ENCODE peak calls at places on chromosomes 1 and 21, in ten cellular contexts. V, D, C, Z, O, F, R, K, E and A are unnamed samples.

GRCh38 chr1:199877626-199878384 is 149.7 kb upstream of the NR5A2 start:
- DNase-seq in V (no peak), D (no peak), C (no peak), Z (no peak), O (no peak), F (no peak), R (no peak), K (no peak), E (no peak), A (no peak)

GRCh38 chr1:14521602-14522001 is 76.9 kb upstream of the KAZN start:
- DNase-seq in V (no peak), D (no peak), C (no peak), Z (no peak), O (no peak), F (no peak), R (peak; percentile 26), K (no peak), E (peak; percentile 10), A (no peak)

GRCh38 chr1:22074803-22075202 is 22.3 kb downstream of the CDC42 start:
- DNase-seq in V (no peak), D (no peak), C (no peak), Z (no peak), O (no peak), F (no peak), R (no peak), K (no peak), E (no peak), A (no peak)

GRCh38 chr1:168693872-168694238 is 35.2 kb downstream of the DPT start:
- DNase-seq in V (no peak), D (no peak), C (no peak), Z (no peak), O (no peak), F (no peak), R (no peak), K (no peak), E (peak; percentile 53), A (no peak)

GRCh38 chr1:54564312-54565112 is 16.5 kb downstream of the ACOT11 start:
- DNase-seq in V (no peak), D (no peak), C (no peak), Z (no peak), O (no peak), F (peak; percentile 95), R (no peak), K (no peak), E (peak; percentile 89), A (peak; percentile 87)

GRCh38 chr1:153572569-153573015 is 6.9 kb upstream of the S100A2 start:
- DNase-seq in V (peak; percentile 71), D (peak; percentile 94), C (peak; percentile 49), Z (no peak), O (no peak), F (peak; percentile 94), R (peak; percentile 93), K (peak; percentile 93), E (peak; percentile 90), A (peak; percentile 87)

GRCh38 chr1:205049479-205049878 is 6.5 kb downstream of the CNTN2 start:
- DNase-seq in V (no peak), D (no peak), C (no peak), Z (no peak), O (no peak), F (no peak), R (no peak), K (no peak), E (no peak), A (no peak)

GRCh38 chr1:64038965-64039926 is 164.2 kb upstream of the UBE2U start:
- DNase-seq in V (peak; percentile 31), D (peak; percentile 96), C (no peak), Z (no peak), O (no peak), F (peak; percentile 99), R (peak; percentile 98), K (peak; percentile 82), E (no peak), A (no peak)

GRCh38 chr1:60765204-60765603 is 317.2 kb upstream of the NFIA start:
- DNase-seq in V (peak; percentile 57), D (peak; percentile 36), C (no peak), Z (no peak), O (no peak), F (peak; percentile 71), R (peak; percentile 30), K (no peak), E (peak; percentile 69), A (no peak)

DNA sequence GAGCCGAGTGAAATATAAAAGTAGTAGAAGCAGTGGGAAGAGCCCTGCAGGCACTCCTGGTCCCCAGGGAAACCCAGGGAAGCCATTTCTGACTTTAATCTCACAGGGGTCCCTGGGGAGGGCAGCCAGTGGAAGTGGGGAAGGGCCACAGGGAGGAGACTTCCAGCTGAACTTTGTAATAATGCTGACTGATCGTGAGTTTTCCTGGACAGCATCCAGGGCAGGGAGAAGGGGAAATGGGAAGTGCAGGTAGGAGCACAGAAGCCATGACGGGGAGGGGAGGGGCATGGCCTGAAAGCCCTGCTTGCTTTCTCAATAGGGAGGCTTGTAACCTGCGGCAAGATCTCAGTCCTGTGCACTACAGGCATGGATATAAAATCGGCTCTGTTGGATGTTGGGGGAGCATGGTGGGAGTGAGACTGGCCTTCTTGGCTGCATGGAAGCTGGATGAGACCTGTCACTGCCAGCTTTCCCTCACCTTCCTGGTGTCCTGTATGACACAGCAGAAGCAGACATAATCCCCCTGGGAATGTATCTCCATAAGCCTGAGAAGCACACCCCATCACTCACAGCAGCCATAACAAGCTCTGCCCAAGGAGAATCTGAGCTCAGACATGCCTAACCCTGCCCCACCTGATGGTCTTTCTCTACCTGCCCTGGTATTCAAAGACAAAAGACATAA is 15.1 kb upstream of the MX1 start:
- DNase-seq in V (no peak), D (no peak), C (no peak), Z (no peak), O (no peak), F (no peak), R (no peak), K (peak; percentile 41), E (no peak), A (no peak)
- H3K36me3 ChIP-seq in V (no peaks in the 10 kb centered on the region), D (no peaks in the 10 kb centered on the region), C (peaks cover 35% of the 10 kb centered on the region), Z (peaks cover 18% of the 10 kb centered on the region), O (no peaks in the 10 kb centered on the region), F (no peaks in the 10 kb centered on the region), R (peaks cover 25% of the 10 kb centered on the region), K (peaks cover 5% of the 10 kb centered on the region), E (no peaks in the 10 kb centered on the region), A (no peaks in the 10 kb centered on the region)

GRCh38 chr1:2463396-2463795 is 12.7 kb upstream of the PLCH2 start:
- DNase-seq in V (no peak), D (peak; percentile 40), C (no peak), Z (no peak), O (no peak), F (no peak), R (no peak), K (no peak), E (no peak), A (no peak)

GRCh38 chr1:2466834-2467554 is 9.1 kb upstream of the PLCH2 start:
- DNase-seq in V (peak; percentile 77), D (no peak), C (peak; percentile 14), Z (peak; percentile 8), O (no peak), F (no peak), R (no peak), K (no peak), E (peak; percentile 84), A (no peak)

GRCh38 chr1:2468041-2468472 is 8.0 kb upstream of the PLCH2 start:
- DNase-seq in V (peak; percentile 90), D (peak; percentile 51), C (peak; percentile 49), Z (peak; percentile 41), O (no peak), F (peak; percentile 48), R (peak; percentile 59), K (no peak), E (peak; percentile 91), A (no peak)

GRCh38 chr1:2466270-2466665 is 9.8 kb upstream of the PLCH2 start:
- DNase-seq in V (no peak), D (no peak), C (no peak), Z (no peak), O (no peak), F (no peak), R (no peak), K (no peak), E (no peak), A (no peak)

DNA sequence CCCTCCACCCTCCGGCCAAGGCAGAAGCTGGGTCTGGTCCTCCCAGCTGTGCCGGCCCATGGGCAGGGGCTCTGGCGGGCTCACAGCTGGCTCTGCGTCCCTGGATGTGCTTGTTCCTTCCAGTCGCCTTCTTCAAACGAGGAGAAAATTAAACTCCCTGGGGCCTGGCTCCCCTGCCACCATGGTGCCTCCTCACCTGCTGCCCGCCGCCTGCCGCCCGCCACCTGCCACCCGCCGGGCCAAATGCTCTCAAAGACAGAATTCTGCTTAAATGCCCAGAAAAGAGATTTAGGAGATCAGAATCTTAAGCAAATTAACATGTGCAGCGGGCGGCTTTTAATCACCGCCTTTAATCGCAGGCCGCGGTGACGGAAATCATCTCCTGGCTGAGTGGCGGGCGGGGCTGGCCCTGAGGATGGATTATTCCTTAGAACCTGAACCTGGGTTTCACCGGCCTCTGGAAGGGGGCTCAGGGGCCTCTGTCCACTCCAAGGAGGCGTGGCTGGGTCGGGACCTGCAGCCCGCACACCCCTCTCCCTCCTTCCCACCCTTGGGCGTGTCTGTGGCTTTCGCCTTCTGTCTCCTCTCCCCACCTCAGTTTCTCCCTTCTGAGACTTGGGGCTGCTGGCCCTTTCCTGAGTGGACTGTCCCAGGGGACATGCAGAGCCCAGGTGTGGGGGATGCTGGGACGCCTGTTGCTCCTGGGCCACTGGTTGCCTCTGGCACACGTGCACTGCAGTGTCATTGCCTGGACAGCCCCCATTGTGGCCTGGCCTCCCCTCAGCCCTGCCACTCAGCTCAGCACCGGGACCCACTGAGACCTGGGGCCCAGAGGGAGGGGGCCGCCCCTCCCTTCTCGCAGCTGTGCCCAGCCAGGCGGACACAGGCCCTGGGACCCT is 10.5 kb upstream of the PLCH2 start:
- DNase-seq in V (no peak), D (no peak), C (no peak), Z (no peak), O (no peak), F (no peak), R (no peak), K (no peak), E (no peak), A (no peak)
- H3K27me3 ChIP-seq in V (peaks cover 25% of the 10 kb centered on the region), D (peaks cover 39% of the 10 kb centered on the region), C (no peaks in the 10 kb centered on the region), Z (peaks cover 4% of the 10 kb centered on the region), O (peaks cover 7% of the 10 kb centered on the region), F (no peaks in the 10 kb centered on the region), R (peaks cover 69% of the 10 kb centered on the region), K (no peaks in the 10 kb centered on the region), E (no peaks in the 10 kb centered on the region), A (peaks cover 5% of the 10 kb centered on the region)

DNA sequence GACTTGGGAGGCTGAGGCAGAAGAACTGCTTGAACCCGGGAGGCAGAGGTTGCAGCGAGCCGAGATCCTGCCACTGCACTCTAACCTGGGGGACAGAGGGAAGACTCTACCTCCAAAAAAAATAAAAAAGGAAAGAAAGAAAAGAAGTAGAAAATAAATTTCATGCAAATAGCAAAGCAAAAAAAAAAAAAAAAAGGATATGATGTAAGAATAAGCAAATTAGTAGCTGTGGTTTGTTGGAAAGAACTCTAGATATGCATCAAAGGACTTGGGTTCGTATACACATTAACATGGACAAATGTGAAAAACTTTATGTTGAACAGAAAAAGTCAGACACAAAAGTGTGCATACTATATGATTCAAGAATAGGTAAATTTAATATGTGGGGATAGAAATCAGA is 11.9 kb downstream of the WASF2 start:
- DNase-seq in V (no peak), D (no peak), C (no peak), Z (no peak), O (no peak), F (no peak), R (peak; percentile 7), K (no peak), E (no peak), A (no peak)
- H3K4me1 ChIP-seq in V (no peaks in the 10 kb centered on the region), D (peaks cover 10% of the 10 kb centered on the region), C (peaks cover 40% of the 10 kb centered on the region), Z (peaks cover 50% of the 10 kb centered on the region), O (peaks cover 17% of the 10 kb centered on the region), F (peaks cover 7% of the 10 kb centered on the region), R (peaks cover 32% of the 10 kb centered on the region), K (no peaks in the 10 kb centered on the region), E (no peaks in the 10 kb centered on the region), A (peaks cover 93% of the 10 kb centered on the region)

GRCh38 chr1:191641420-191642215 is 516.6 kb upstream of the RGS18 start:
- DNase-seq in V (no peak), D (peak; percentile 2), C (no peak), Z (no peak), O (no peak), F (peak; percentile 59), R (peak; percentile 80), K (no peak), E (no peak), A (no peak)
- H3K36me3 ChIP-seq in V (no peaks in the 10 kb centered on the region), D (no peaks in the 10 kb centered on the region), C (no peaks in the 10 kb centered on the region), Z (no peaks in the 10 kb centered on the region), O (no peaks in the 10 kb centered on the region), F (no peaks in the 10 kb centered on the region), R (no peaks in the 10 kb centered on the region), K (no peaks in the 10 kb centered on the region), E (no peaks in the 10 kb centered on the region), A (no peaks in the 10 kb centered on the region)